ENCODE peak calls at places on chromosome 17, in seven cellular contexts. J, X, Q, E, Z, C and Y are unnamed samples.

GRCh38 chr17:59490259-59490658 is 75.2 kb upstream of the DHX40 start:
- DNase-seq in Q (no peak), C (no peak), J (no peak), Z (peak), X (no peak), E (no peak), Y (no peak)

GRCh38 chr17:13359774-13360173 is 242.0 kb downstream of the HS3ST3A1 start:
- DNase-seq in C (no peak), Q (no peak), Z (no peak), J (no peak), X (no peak), E (no peak), Y (no peak)

GRCh38 chr17:48483471-48484131 is 47.2 kb downstream of the HOXB1 start:
- DNase-seq in Q (peak), C (no peak), X (no peak), E (peak), J (peak), Z (peak), Y (no peak)

GRCh38 chr17:59899099-59899498 is 6.2 kb downstream of the RPS6KB1 start:
- DNase-seq in E (no peak), C (no peak), Z (no peak), J (no peak), Q (peak), X (no peak), Y (no peak)

GRCh38 chr17:29588017-29588557 is 1.4 kb downstream of the GIT1 start:
- DNase-seq in Z (no peak), C (no peak), E (no peak), Q (no peak), X (no peak), J (no peak), Y (no peak)

GRCh38 chr17:63919311-63919723 is 678 bp upstream of the GH1 start:
- DNase-seq in Z (peak), Q (peak), X (no peak), E (peak), J (peak), C (peak), Y (peak)

GRCh38 chr17:2335726-2336214 is 487 bp downstream of the TSR1 start:
- DNase-seq in C (no peak), Q (no peak), E (no peak), J (no peak), Z (no peak), X (no peak), Y (no peak)

GRCh38 chr17:50634915-50635719 is 436 bp downstream of the ABCC3 start:
- DNase-seq in C (no peak), Q (no peak), X (no peak), Z (no peak), J (no peak), E (no peak), Y (no peak)